ENCODE peak calls at places on chromosomes 6 and 20, in six cellular contexts. X is T-cell, R is kidney tubule cell, D is HEK293T, U is 8988T, A is C1 segment of cervical spinal cord. Z is an unnamed sample.

GRCh38 chr20:61263084-61263695 is 11.1 kb downstream of the CDH4 start:
- DNase-seq in D (peak; percentile 26), X (no peak), R (peak; percentile 21), A (peak; percentile 19), U (no peak), Z (peak; percentile 28)

GRCh38 chr6:87344513-87344912 is at the start of gene C6orf163:
- DNase-seq in X (no peak), U (no peak), D (no peak), R (no peak), A (no peak), Z (no peak)

GRCh38 chr6:31971279-31971992 is 502 bp downstream of the DXO start:
- DNase-seq in A (no peak), R (no peak), D (no peak), U (no peak), X (no peak), Z (no peak)

GRCh38 chr20:41178904-41179432 is 41.6 kb downstream of the PLCG1 start:
- DNase-seq in A (peak; percentile 73), R (no peak), U (no peak), X (no peak), D (peak; percentile 22), Z (no peak)

GRCh38 chr6:155366325-155366724 is 52.0 kb upstream of the TFB1M start:
- DNase-seq in D (no peak), U (no peak), R (no peak), X (no peak), A (no peak), Z (no peak)

GRCh38 chr6:144104898-144105487 is 9.6 kb upstream of the SF3B5 start:
- DNase-seq in A (no peak), X (peak; percentile 36), R (peak; percentile 73), D (peak; percentile 60), U (no peak), Z (peak; percentile 58)

GRCh38 chr6:151747890-151748289 is 59.6 kb upstream of the ESR1 start:
- DNase-seq in X (no peak), R (no peak), D (no peak), A (no peak), U (no peak), Z (no peak)

GRCh38 chr6:17393335-17394191 is at the start of gene CAP2:
- DNase-seq in A (peak; percentile 35), D (peak; percentile 74), U (peak; percentile 60), X (no peak), R (peak; percentile 79), Z (no peak)

GRCh38 chr6:158131926-158132325 is 36.1 kb downstream of the SERAC1 start:
- DNase-seq in D (peak; percentile 65), A (no peak), U (peak; percentile 20), R (peak; percentile 28), X (no peak), Z (no peak)

GRCh38 chr6:130411481-130411880 is 45.7 kb downstream of the TMEM200A start:
- DNase-seq in R (no peak), D (no peak), X (no peak), U (no peak), A (no peak), Z (no peak)

GRCh38 chr6:2209226-2209809 is 36.1 kb downstream of the GMDS start:
- DNase-seq in U (no peak), D (peak; percentile 59), X (no peak), R (peak; percentile 68), A (no peak), Z (no peak)

GRCh38 chr20:54085910-54086309 is 15.5 kb upstream of the BCAS1 start:
- DNase-seq in R (no peak), U (no peak), D (no peak), A (no peak), X (no peak), Z (no peak)

Z was measured in effector memory CD8-positive, alpha-beta T cell.